ENCODE peak calls at places on chromosomes 4 and X, in seven cellular contexts. One of them, this sample, is unnamed.
A peak's percentile ranks its signal among the peaks of the same experiment; 100 is the strongest.

GRCh38 chrX:110341189-110342035 is 17.2 kb upstream of the RTL9 start:
- DNase-seq in stomach: no peak
- DNase-seq in A673: peak; percentile 21
- DNase-seq in BE2C: no peak
- DNase-seq in GM23248: peak; percentile 88
- DNase-seq in hepatocyte: no peak
- DNase-seq in PC-3: peak; percentile 78
- DNase-seq in this sample: no peak

GRCh38 chr4:143431526-143432257 is 81.8 kb upstream of the SMARCA5 start:
- DNase-seq in A673: no peak
- DNase-seq in stomach: no peak
- DNase-seq in GM23248: no peak
- DNase-seq in PC-3: no peak
- DNase-seq in hepatocyte: no peak
- DNase-seq in BE2C: no peak
- DNase-seq in this sample: no peak

GRCh38 chr4:15303052-15303641 is 124.7 kb upstream of the C1QTNF7 start:
- DNase-seq in PC-3: peak; percentile 82
- DNase-seq in A673: no peak
- DNase-seq in hepatocyte: peak; percentile 26
- DNase-seq in stomach: no peak
- DNase-seq in BE2C: no peak
- DNase-seq in GM23248: peak; percentile 89
- DNase-seq in this sample: no peak

GRCh38 chrX:78625292-78625909 is 33.7 kb downstream of the RTL3 start:
- DNase-seq in hepatocyte: no peak
- DNase-seq in A673: no peak
- DNase-seq in GM23248: no peak
- DNase-seq in PC-3: no peak
- DNase-seq in stomach: no peak
- DNase-seq in BE2C: no peak
- DNase-seq in this sample: no peak

GRCh38 chr4:159103406-159104131 is 690 bp downstream of the RAPGEF2 start:
- DNase-seq in BE2C: peak; percentile 60
- DNase-seq in A673: peak; percentile 70
- DNase-seq in PC-3: peak; percentile 22
- DNase-seq in stomach: peak; percentile 47
- DNase-seq in hepatocyte: peak; percentile 73
- DNase-seq in GM23248: peak; percentile 80
- DNase-seq in this sample: peak; percentile 35

GRCh38 chr4:168560184-168560834 is 63.5 kb downstream of the PALLD start:
- DNase-seq in GM23248: peak; percentile 30
- DNase-seq in A673: peak; percentile 36
- DNase-seq in hepatocyte: peak; percentile 56
- DNase-seq in stomach: peak; percentile 37
- DNase-seq in PC-3: peak; percentile 75
- DNase-seq in BE2C: no peak
- DNase-seq in this sample: no peak

GRCh38 chr4:5754529-5754881 is 43.5 kb downstream of the EVC start:
- DNase-seq in BE2C: no peak
- DNase-seq in GM23248: no peak
- DNase-seq in A673: no peak
- DNase-seq in stomach: no peak
- DNase-seq in hepatocyte: no peak
- DNase-seq in PC-3: no peak
- DNase-seq in this sample: no peak

GRCh38 chr4:82138376-82138775 is 235.4 kb downstream of the HNRNPD start:
- DNase-seq in BE2C: no peak
- DNase-seq in A673: no peak
- DNase-seq in stomach: no peak
- DNase-seq in GM23248: peak; percentile 21
- DNase-seq in hepatocyte: no peak
- DNase-seq in PC-3: peak; percentile 13
- DNase-seq in this sample: no peak

GRCh38 chr4:4969298-4969697 is 50.0 kb downstream of the CYTL1 start:
- DNase-seq in stomach: peak; percentile 42
- DNase-seq in A673: no peak
- DNase-seq in GM23248: peak; percentile 93
- DNase-seq in PC-3: peak; percentile 67
- DNase-seq in hepatocyte: no peak
- DNase-seq in BE2C: no peak
- DNase-seq in this sample: no peak

GRCh38 chr4:150976478-150977118 is 38.5 kb downstream of the LRBA start:
- DNase-seq in hepatocyte: no peak
- DNase-seq in BE2C: no peak
- DNase-seq in stomach: no peak
- DNase-seq in A673: no peak
- DNase-seq in GM23248: no peak
- DNase-seq in PC-3: no peak
- DNase-seq in this sample: no peak

GRCh38 chr4:122163767-122164166 is 11.6 kb downstream of the BLTP1 start:
- DNase-seq in stomach: no peak
- DNase-seq in PC-3: no peak
- DNase-seq in BE2C: no peak
- DNase-seq in hepatocyte: no peak
- DNase-seq in A673: no peak
- DNase-seq in GM23248: no peak
- DNase-seq in this sample: no peak

GRCh38 chrX:69149466-69150293 is 15.6 kb downstream of the PJA1 start:
- DNase-seq in hepatocyte: no peak
- DNase-seq in A673: no peak
- DNase-seq in GM23248: no peak
- DNase-seq in BE2C: no peak
- DNase-seq in stomach: no peak
- DNase-seq in PC-3: no peak
- DNase-seq in this sample: no peak

GRCh38 chr4:52910115-52910514 is 48.0 kb downstream of the RASL11B start:
- DNase-seq in stomach: no peak
- DNase-seq in A673: no peak
- DNase-seq in hepatocyte: no peak
- DNase-seq in PC-3: no peak
- DNase-seq in GM23248: peak; percentile 25
- DNase-seq in BE2C: no peak
- DNase-seq in this sample: no peak

GRCh38 chr4:52911684-52912294 is 49.7 kb downstream of the RASL11B start:
- DNase-seq in A673: peak; percentile 63
- DNase-seq in BE2C: peak; percentile 91
- DNase-seq in PC-3: peak; percentile 89
- DNase-seq in hepatocyte: peak; percentile 82
- DNase-seq in stomach: peak; percentile 84
- DNase-seq in GM23248: peak; percentile 79
- DNase-seq in this sample: peak; percentile 64

GRCh38 chr4:52915131-52915645 is 53.1 kb downstream of the RASL11B start:
- DNase-seq in stomach: no peak
- DNase-seq in GM23248: peak; percentile 57
- DNase-seq in hepatocyte: no peak
- DNase-seq in BE2C: no peak
- DNase-seq in PC-3: no peak
- DNase-seq in A673: no peak
- DNase-seq in this sample: no peak

GRCh38 chr4:52914051-52914605 is 52.0 kb downstream of the RASL11B start:
- DNase-seq in BE2C: no peak
- DNase-seq in GM23248: peak; percentile 94
- DNase-seq in A673: no peak
- DNase-seq in PC-3: peak; percentile 53
- DNase-seq in stomach: no peak
- DNase-seq in hepatocyte: peak; percentile 49
- DNase-seq in this sample: no peak

DNA sequence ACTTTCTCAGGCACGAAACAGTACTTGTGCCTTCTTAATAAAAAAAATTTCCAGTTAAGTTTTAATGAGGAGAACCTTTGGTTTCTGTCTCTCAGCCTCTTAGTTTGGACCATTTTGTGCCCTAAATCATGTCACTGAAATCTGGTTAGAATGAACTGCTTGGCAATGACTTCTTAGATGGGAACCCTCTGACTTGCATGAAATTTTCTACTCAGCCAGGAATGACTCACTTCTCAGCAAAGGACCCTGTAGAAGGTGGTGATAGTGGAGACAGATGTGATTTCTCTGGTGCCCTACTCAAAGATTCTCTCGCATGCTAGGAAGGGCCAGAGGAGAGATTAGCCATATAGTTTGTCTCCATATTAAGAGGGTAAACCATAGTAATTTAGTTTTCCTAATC is 50.5 kb downstream of the RASL11B start:
- DNase-seq in GM23248: peak; percentile 61
- DNase-seq in A673: no peak
- DNase-seq in stomach: no peak
- DNase-seq in hepatocyte: no peak
- DNase-seq in PC-3: no peak
- DNase-seq in BE2C: no peak
- DNase-seq in this sample: no peak
- H3K4me1 ChIP-seq in GM23248: peaks cover 46% of the 10 kb centered on the region
- H3K4me1 ChIP-seq in A673: no peaks in the 10 kb centered on the region
- H3K4me1 ChIP-seq in stomach: peaks cover 42% of the 10 kb centered on the region
- H3K4me1 ChIP-seq in hepatocyte: peaks cover 49% of the 10 kb centered on the region
- H3K4me1 ChIP-seq in PC-3: peaks cover 6% of the 10 kb centered on the region
- H3K4me1 ChIP-seq in BE2C: no peaks in the 10 kb centered on the region
- H3K4me1 ChIP-seq in this sample: no peaks in the 10 kb centered on the region

GRCh38 chr4:153573881-153574807 is 108.0 kb downstream of the TMEM131L start:
- DNase-seq in hepatocyte: peak; percentile 74
- DNase-seq in A673: peak; percentile 85
- DNase-seq in stomach: peak; percentile 67
- DNase-seq in BE2C: peak; percentile 60
- DNase-seq in GM23248: peak; percentile 87
- DNase-seq in PC-3: peak; percentile 64
- DNase-seq in this sample: peak; percentile 85
- H3K4me1 ChIP-seq in hepatocyte: no peaks in the 10 kb centered on the region
- H3K4me1 ChIP-seq in A673: peaks cover 18% of the 10 kb centered on the region
- H3K4me1 ChIP-seq in stomach: peaks cover 45% of the 10 kb centered on the region
- H3K4me1 ChIP-seq in BE2C: peaks cover 2% of the 10 kb centered on the region
- H3K4me1 ChIP-seq in GM23248: peaks cover 9% of the 10 kb centered on the region
- H3K4me1 ChIP-seq in PC-3: peaks cover 5% of the 10 kb centered on the region
- H3K4me1 ChIP-seq in this sample: no peaks in the 10 kb centered on the region

GRCh38 chr4:177008836-177009501 is 216.2 kb upstream of the VEGFC start:
- DNase-seq in stomach: no peak
- DNase-seq in PC-3: no peak
- DNase-seq in BE2C: no peak
- DNase-seq in A673: no peak
- DNase-seq in GM23248: no peak
- DNase-seq in hepatocyte: no peak
- DNase-seq in this sample: no peak
- H3K4me1 ChIP-seq in stomach: no peaks in the 10 kb centered on the region
- H3K4me1 ChIP-seq in PC-3: peaks cover 48% of the 10 kb centered on the region
- H3K4me1 ChIP-seq in BE2C: no peaks in the 10 kb centered on the region
- H3K4me1 ChIP-seq in A673: no peaks in the 10 kb centered on the region
- H3K4me1 ChIP-seq in GM23248: peaks cover 56% of the 10 kb centered on the region
- H3K4me1 ChIP-seq in hepatocyte: no peaks in the 10 kb centered on the region
- H3K4me1 ChIP-seq in this sample: no peaks in the 10 kb centered on the region

DNA sequence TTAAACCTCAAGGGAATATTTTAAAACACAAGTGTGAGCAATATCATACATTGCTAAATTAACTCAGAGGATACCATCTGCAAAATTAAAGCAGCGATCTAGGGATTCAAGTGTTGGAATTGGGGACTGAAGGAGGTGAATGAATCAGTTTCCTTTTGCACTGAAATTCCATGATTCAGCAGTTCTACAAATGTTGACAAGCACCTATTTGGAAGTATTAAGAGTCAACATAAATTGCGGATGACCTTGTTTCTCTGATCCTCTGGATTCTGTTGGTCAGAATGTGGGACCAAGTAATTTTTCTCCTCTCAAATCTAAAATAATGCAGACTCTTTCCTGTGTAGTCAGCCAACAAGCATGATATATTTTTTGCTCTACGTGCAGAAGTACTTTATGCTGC is 78.8 kb downstream of the LDB2 start:
- DNase-seq in A673: peak; percentile 31
- DNase-seq in BE2C: no peak
- DNase-seq in stomach: no peak
- DNase-seq in PC-3: no peak
- DNase-seq in hepatocyte: no peak
- DNase-seq in GM23248: no peak
- DNase-seq in this sample: no peak
- H3K4me1 ChIP-seq in A673: peaks cover 43% of the 10 kb centered on the region
- H3K4me1 ChIP-seq in BE2C: peaks cover 5% of the 10 kb centered on the region
- H3K4me1 ChIP-seq in stomach: no peaks in the 10 kb centered on the region
- H3K4me1 ChIP-seq in PC-3: no peaks in the 10 kb centered on the region
- H3K4me1 ChIP-seq in hepatocyte: peaks cover 4% of the 10 kb centered on the region
- H3K4me1 ChIP-seq in GM23248: peaks cover 9% of the 10 kb centered on the region
- H3K4me1 ChIP-seq in this sample: no peaks in the 10 kb centered on the region

This sample was measured in Peyer's patch.